ENCODE peak calls at places on chromosomes 1 and 21, in four cellular contexts. A is nephron progenitor cell; D is CD8-positive, alpha-beta T cell; H is HCEC 1CT. K is an unnamed sample.

GRCh38 chr1:2606004-2606805 is 19.6 kb downstream of the PRXL2B start:
- DNase-seq in D (no peak), H (no peak), A (no peak), K (no peak)

GRCh38 chr1:67788251-67788796 is 44.9 kb downstream of the GNG12 start:
- DNase-seq in H (no peak), A (no peak), D (no peak), K (no peak)

GRCh38 chr21:17726047-17726446 is 93.1 kb downstream of the C21orf91 start:
- DNase-seq in D (no peak), H (no peak), A (no peak), K (peak)

GRCh38 chr1:168210312-168210711 is 15.5 kb upstream of the SFT2D2 start:
- DNase-seq in H (no peak), A (no peak), D (no peak), K (no peak)

GRCh38 chr21:42308914-42309752 is 6.1 kb downstream of the TFF3 start:
- DNase-seq in H (no peak), A (no peak), D (no peak), K (no peak)

GRCh38 chr1:207890136-207890738 is 20.7 kb downstream of the CD34 start:
- DNase-seq in D (no peak), A (no peak), H (peak), K (no peak)

GRCh38 chr1:194342484-194343262 is 1156.3 kb upstream of the B3GALT2 start:
- DNase-seq in D (no peak), A (peak), H (no peak), K (no peak)

GRCh38 chr1:67376381-67376780 is 53.8 kb downstream of the SERBP1 start:
- DNase-seq in H (no peak), D (no peak), A (no peak), K (no peak)

GRCh38 chr1:119510046-119510445 is 3.0 kb downstream of the HSD3B1 start:
- DNase-seq in H (no peak), D (no peak), A (no peak), K (no peak)

GRCh38 chr1:113821916-113822315 is 9.6 kb upstream of the RSBN1 start:
- DNase-seq in A (no peak), H (no peak), D (no peak), K (no peak)

GRCh38 chr1:17287377-17287776 is 20.6 kb upstream of the PADI4 start:
- DNase-seq in H (peak), A (no peak), D (no peak), K (no peak)

GRCh38 chr1:187051618-187052232 is 223.0 kb downstream of the PLA2G4A start:
- DNase-seq in H (peak), A (peak), D (no peak), K (no peak)

GRCh38 chr1:6585081-6585722 is 5.4 kb downstream of the ZBTB48 start:
- DNase-seq in H (no peak), A (no peak), D (no peak), K (no peak)

GRCh38 chr1:85471558-85471957 is 6.6 kb upstream of the DDAH1 start:
- DNase-seq in H (no peak), D (no peak), A (no peak), K (no peak)

GRCh38 chr1:30723296-30723897 is at the start of gene MATN1:
- DNase-seq in A (no peak), D (no peak), H (no peak), K (no peak)

GRCh38 chr1:67685558-67686271 is 714 bp downstream of the GADD45A start:
- DNase-seq in H (peak), A (peak), D (peak), K (no peak)

GRCh38 chr1:5408401-5408800 is 583.8 kb downstream of the NPHP4 start:
- DNase-seq in H (no peak), A (no peak), D (no peak), K (no peak)